ENCODE peak calls at places on chromosomes 12 and 14, in five cellular contexts. V is tibial artery, E is fibroblast of lung, G is A549, X is pancreas. A is an unnamed sample.

GRCh38 chr12:6961695-6962284 is 8.7 kb downstream of the PHB2 start:
- DNase-seq in V (peak), E (peak), G (peak), X (peak), A (peak)

GRCh38 chr14:101547961-101548669 is 13.2 kb upstream of the DIO3 start:
- DNase-seq in V (no peak), E (no peak), G (no peak), X (peak), A (no peak)

GRCh38 chr14:59529189-59529588 is 44.9 kb downstream of the JKAMP start:
- DNase-seq in V (no peak), E (no peak), G (no peak), X (no peak), A (no peak)

GRCh38 chr12:6824962-6825381 is 3.2 kb upstream of the P3H3 start:
- DNase-seq in V (no peak), E (peak), G (no peak), X (peak), A (no peak)

GRCh38 chr12:88958153-88958552 is 377.9 kb upstream of the KITLG start:
- DNase-seq in V (no peak), E (no peak), G (no peak), X (no peak), A (no peak)

GRCh38 chr12:38258411-38258810 is 58.2 kb upstream of the ALG10B start:
- DNase-seq in V (no peak), E (no peak), G (no peak), X (no peak), A (no peak)

GRCh38 chr12:57620245-57620935 is 9.2 kb downstream of the ARHGEF25 start:
- DNase-seq in V (no peak), E (no peak), G (no peak), X (no peak), A (no peak)

GRCh38 chr14:65483647-65484046 is 71.1 kb downstream of the FUT8 start:
- DNase-seq in V (no peak), E (peak), G (no peak), X (no peak), A (no peak)

GRCh38 chr14:66359500-66359899 is 126.7 kb upstream of the CCDC196 start:
- DNase-seq in V (no peak), E (peak), G (peak), X (no peak), A (no peak)

GRCh38 chr12:109461049-109461845 is 15.9 kb downstream of the KCTD10 start:
- DNase-seq in V (no peak), E (peak), G (peak), X (no peak), A (peak)

GRCh38 chr12:67681145-67681778 is 32.7 kb downstream of the DYRK2 start:
- DNase-seq in V (peak), E (peak), G (peak), X (no peak), A (no peak)

GRCh38 chr12:115798309-115798917 is 479.1 kb downstream of the MED13L start:
- DNase-seq in V (no peak), E (no peak), G (no peak), X (no peak), A (no peak)

GRCh38 chr12:56413392-56413791 is 35.8 kb downstream of the TIMELESS start:
- DNase-seq in V (no peak), E (no peak), G (no peak), X (peak), A (no peak)

GRCh38 chr14:89268514-89268913 is 148.5 kb downstream of the FOXN3 start:
- DNase-seq in V (no peak), E (no peak), G (no peak), X (no peak), A (no peak)

GRCh38 chr12:25276199-25276937 is 25.6 kb upstream of the KRAS start:
- DNase-seq in V (no peak), E (peak), G (peak), X (no peak), A (peak)

GRCh38 chr14:33110737-33111443 is 172.2 kb downstream of the NPAS3 start:
- DNase-seq in V (no peak), E (no peak), G (no peak), X (no peak), A (no peak)

GRCh38 chr12:6987956-6988573 is 17.4 kb downstream of the EMG1 start:
- DNase-seq in V (no peak), E (no peak), G (no peak), X (peak), A (no peak)

GRCh38 chr14:98614741-98615140 is 657.3 kb downstream of the BCL11B start:
- DNase-seq in V (no peak), E (no peak), G (no peak), X (no peak), A (no peak)

GRCh38 chr12:85874064-85874463 is at the start of gene NTS:
- DNase-seq in V (no peak), E (no peak), G (peak), X (no peak), A (no peak)

GRCh38 chr12:45309826-45310626 is 94.1 kb downstream of the ANO6 start:
- DNase-seq in V (no peak), E (peak), G (no peak), X (no peak), A (no peak)

GRCh38 chr12:88248606-88249005 is 106.5 kb downstream of the TMTC3 start:
- DNase-seq in V (no peak), E (no peak), G (no peak), X (no peak), A (no peak)

GRCh38 chr14:61103541-61104339 is 122.7 kb downstream of the SLC38A6 start:
- DNase-seq in V (peak), E (peak), G (peak), X (no peak), A (peak)

GRCh38 chr12:43882578-43883178 is 46.8 kb downstream of the TMEM117 start:
- DNase-seq in V (no peak), E (peak), G (peak), X (no peak), A (peak)

GRCh38 chr14:103521438-103521961 is 1.1 kb downstream of the CKB start:
- DNase-seq in V (no peak), E (no peak), G (no peak), X (peak), A (no peak)

GRCh38 chr12:91182664-91183455 is at the start of gene DCN:
- DNase-seq in V (no peak), E (peak), G (no peak), X (no peak), A (no peak)

GRCh38 chr12:116564080-116564479 is 4.9 kb downstream of the MAP1LC3B2 start:
- DNase-seq in V (no peak), E (no peak), G (no peak), X (no peak), A (peak)

GRCh38 chr14:52885230-52885629 is 65.6 kb downstream of the FERMT2 start:
- DNase-seq in V (no peak), E (peak), G (no peak), X (no peak), A (no peak)

GRCh38 chr14:35122696-35123387 is 490 bp downstream of the PRORP start:
- DNase-seq in V (peak), E (peak), G (no peak), X (no peak), A (no peak)

GRCh38 chr12:89947437-89948265 is 239.0 kb upstream of the ATP2B1 start:
- DNase-seq in V (no peak), E (peak), G (peak), X (no peak), A (no peak)

GRCh38 chr12:125140918-125141573 is 75.8 kb downstream of the AACS start:
- DNase-seq in V (no peak), E (peak), G (peak), X (no peak), A (no peak)

GRCh38 chr12:63220921-63221320 is 69.9 kb upstream of the AVPR1A start:
- DNase-seq in V (no peak), E (no peak), G (no peak), X (no peak), A (no peak)

GRCh38 chr14:103386632-103387329 is 1.6 kb downstream of the MARK3 start:
- DNase-seq in V (no peak), E (peak), G (no peak), X (no peak), A (no peak)

GRCh38 chr12:116048886-116049285 is 228.6 kb downstream of the MED13L start:
- DNase-seq in V (no peak), E (peak), G (no peak), X (no peak), A (no peak)

GRCh38 chr14:23793532-23793931 is 157.4 kb downstream of the DHRS2 start:
- DNase-seq in V (no peak), E (no peak), G (no peak), X (no peak), A (no peak)

GRCh38 chr12:10033783-10034381 is 3.4 kb downstream of the CLEC9A start:
- DNase-seq in V (no peak), E (no peak), G (no peak), X (no peak), A (no peak)

GRCh38 chr12:70049596-70050360 is 193.5 kb upstream of the CNOT2 start:
- DNase-seq in V (no peak), E (no peak), G (no peak), X (no peak), A (peak)

GRCh38 chr14:91910201-91910600 is 37.3 kb downstream of the FBLN5 start:
- DNase-seq in V (no peak), E (no peak), G (no peak), X (no peak), A (no peak)

GRCh38 chr14:91380610-91381371 is 36.8 kb downstream of the CCDC88C start:
- DNase-seq in V (no peak), E (peak), G (no peak), X (no peak), A (no peak)

DNA sequence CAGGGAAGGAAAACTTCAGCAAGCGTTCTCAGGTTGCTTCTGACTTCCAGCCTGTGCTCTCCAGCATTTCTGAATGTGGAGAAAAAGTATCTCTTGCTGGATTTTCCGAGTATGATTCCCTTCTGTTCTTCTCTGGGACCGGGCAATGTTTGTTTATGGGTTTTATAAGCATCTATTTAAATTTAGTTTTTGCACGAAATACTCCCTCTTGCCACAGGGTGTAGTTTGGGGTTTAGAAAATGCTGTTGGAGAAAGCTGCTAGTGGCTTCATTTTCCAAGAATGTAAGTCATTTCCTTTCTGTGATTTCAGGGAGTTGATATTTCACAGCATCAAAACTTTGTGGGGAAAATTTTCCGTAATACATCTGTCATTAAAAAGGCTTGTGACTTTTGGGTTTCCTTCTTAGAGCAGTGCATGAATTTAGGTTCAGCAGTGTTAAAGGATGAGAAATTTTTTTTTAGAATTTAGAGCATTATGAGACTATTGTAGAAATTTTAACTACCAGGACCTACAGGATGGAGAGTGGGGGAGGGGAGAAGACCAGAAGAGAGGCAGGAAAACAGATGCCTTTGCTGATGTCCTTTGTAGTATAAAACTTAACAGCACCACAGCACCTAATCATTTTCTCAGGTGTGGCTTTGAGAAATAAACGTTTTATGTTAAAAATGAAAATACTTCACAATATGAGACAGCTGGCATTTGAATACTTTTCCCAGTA is 1.5 kb downstream of the FRMD6 start:
- DNase-seq in V (no peak), E (peak), G (peak), X (no peak), A (peak)
- TF ChIP-seq CTCF in V (peak), E (peak), G (peak), X (no peak), A (peak)

DNA sequence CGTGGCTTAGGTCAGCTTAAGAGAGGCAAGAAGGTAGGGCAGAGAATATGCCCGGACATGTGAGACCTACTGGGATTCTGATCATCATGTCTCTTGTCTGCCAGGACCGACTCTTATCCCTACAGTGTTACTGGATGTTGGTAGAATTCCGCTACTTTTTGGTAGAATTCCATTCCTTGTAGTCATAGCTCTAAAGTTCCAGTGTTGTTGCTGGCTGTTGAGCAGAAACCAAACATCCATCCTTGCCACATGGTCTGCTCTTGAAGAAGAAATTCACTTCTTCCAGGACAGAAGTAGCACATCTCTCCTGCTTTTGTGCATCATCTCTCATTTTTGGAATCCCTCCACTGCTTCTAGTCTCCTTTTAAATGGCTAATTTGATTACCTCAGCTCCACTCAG is 453.7 kb downstream of the RPL10L start:
- DNase-seq in V (no peak), E (peak), G (no peak), X (no peak), A (no peak)
- H3K4me3 ChIP-seq in V (no peak), E (no peak), G (no peak), X (no peak), A (no peak)

GRCh38 chr12:4899361-4899760 is 10.3 kb upstream of the KCNA1 start:
- DNase-seq in V (no peak), E (no peak), G (no peak), X (no peak), A (no peak)
- TF ChIP-seq CTCF in V (no peak), E (peak), G (no peak), X (no peak), A (peak)

DNA sequence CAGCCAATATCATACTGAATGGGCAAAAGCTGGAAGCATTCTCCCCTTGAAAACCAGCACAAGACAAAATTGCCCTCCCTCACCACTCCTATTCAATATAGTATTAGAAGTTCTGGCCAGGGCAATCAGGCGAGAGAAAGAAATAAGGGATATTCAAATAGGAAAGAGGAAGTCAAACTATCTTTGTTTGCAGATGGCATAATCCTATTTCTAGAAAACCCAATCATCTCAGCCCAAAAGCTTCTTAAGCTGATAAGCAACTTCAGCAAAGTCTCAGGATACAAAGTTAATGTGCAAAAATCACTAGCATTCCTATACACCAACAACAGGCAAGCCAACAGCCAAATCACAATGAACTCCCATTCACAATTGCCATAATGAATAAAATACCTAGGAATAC is 21.0 kb upstream of the ANP32D start:
- DNase-seq in V (no peak), E (no peak), G (no peak), X (no peak), A (no peak)
- H3K4me3 ChIP-seq in V (no peak), E (no peak), G (no peak), X (no peak), A (no peak)

A was measured in Caco-2.